ENCODE peak calls at places on chromosomes 11 and 22, in six cellular contexts. Z is sigmoid colon, Y is neural progenitor cell, M is left ventricle myocardium inferior, V is fibroblast of mammary gland, B is fibroblast of lung. J is an unnamed sample.

GRCh38 chr11:8596504-8597046 is 2.5 kb upstream of the STK33 start:
- DNase-seq in B (no peak), Y (no peak), Z (no peak), V (no peak), M (no peak), J (no peak)

GRCh38 chr22:29245626-29246385 is 22.0 kb downstream of the RHBDD3 start:
- DNase-seq in M (peak), V (peak), Z (peak), B (peak), Y (peak), J (peak)

GRCh38 chr22:49763696-49764095 is 64.0 kb downstream of the BRD1 start:
- DNase-seq in M (no peak), V (no peak), B (no peak), Z (peak), Y (no peak), J (peak)

GRCh38 chr11:995752-996420 is 40.6 kb downstream of the MUC6 start:
- DNase-seq in Y (peak), B (peak), Z (no peak), M (no peak), V (peak), J (no peak)

GRCh38 chr11:82810326-82810725 is 76.7 kb upstream of the FAM181B start:
- DNase-seq in V (no peak), Y (no peak), Z (no peak), M (no peak), B (no peak), J (no peak)

GRCh38 chr22:27107824-27108223 is 450.4 kb downstream of the MIAT start:
- DNase-seq in M (peak), V (peak), Y (no peak), B (peak), Z (peak), J (no peak)

GRCh38 chr22:32628626-32629587 is 154.3 kb downstream of the FBXO7 start:
- DNase-seq in V (peak), Z (no peak), B (no peak), Y (no peak), M (no peak), J (no peak)

GRCh38 chr11:111414936-111415335 is 35.9 kb upstream of the POU2AF1 start:
- DNase-seq in M (no peak), Y (no peak), V (no peak), Z (no peak), B (no peak), J (no peak)

GRCh38 chr22:25368271-25368670 is 148.8 kb downstream of the CRYBB2 start:
- DNase-seq in M (no peak), V (peak), B (peak), Y (no peak), Z (no peak), J (no peak)

GRCh38 chr11:76083563-76084451 is 122.5 kb downstream of the WNT11 start:
- DNase-seq in M (no peak), B (peak), Z (no peak), V (peak), Y (no peak), J (no peak)

GRCh38 chr11:131897976-131898375 is 527.6 kb downstream of the NTM start:
- DNase-seq in Z (no peak), M (no peak), Y (no peak), V (peak), B (peak), J (no peak)

GRCh38 chr22:45631839-45632238 is 39.8 kb upstream of the ATXN10 start:
- DNase-seq in V (no peak), B (no peak), Y (no peak), Z (peak), M (no peak), J (no peak)

GRCh38 chr11:116301141-116301540 is 471.6 kb downstream of the BUD13 start:
- DNase-seq in B (no peak), Z (no peak), Y (no peak), M (no peak), V (no peak), J (no peak)

GRCh38 chr11:78097666-78098385 is 18.2 kb upstream of the NDUFC2 start:
- DNase-seq in M (no peak), B (no peak), Z (no peak), Y (no peak), V (no peak), J (no peak)

GRCh38 chr11:95541715-95542114 is 247.9 kb downstream of the FAM76B start:
- DNase-seq in Z (no peak), B (no peak), V (no peak), M (no peak), Y (no peak), J (no peak)

GRCh38 chr11:1964955-1965354 is 17.8 kb downstream of the MRPL23 start:
- DNase-seq in Z (no peak), Y (no peak), M (no peak), B (no peak), V (no peak), J (peak)

GRCh38 chr11:123137496-123138270 is 57.4 kb downstream of the CLMP start:
- DNase-seq in V (peak), Y (peak), B (peak), M (peak), Z (peak), J (peak)

GRCh38 chr11:110837535-110838127 is 125.4 kb upstream of the ARHGAP20 start:
- DNase-seq in Y (no peak), M (no peak), V (no peak), B (peak), Z (no peak), J (no peak)

GRCh38 chr22:37079668-37080171 is 28.2 kb downstream of the KCTD17 start:
- DNase-seq in Z (no peak), V (peak), B (peak), Y (no peak), M (no peak), J (no peak)

GRCh38 chr22:36554101-36554500 is 25.1 kb upstream of the EIF3D start:
- DNase-seq in B (no peak), M (no peak), Z (no peak), Y (no peak), V (no peak), J (no peak)

GRCh38 chr11:68372625-68373024 is 60.2 kb downstream of the LRP5 start:
- DNase-seq in M (no peak), Z (no peak), V (no peak), Y (no peak), B (no peak), J (no peak)

DNA sequence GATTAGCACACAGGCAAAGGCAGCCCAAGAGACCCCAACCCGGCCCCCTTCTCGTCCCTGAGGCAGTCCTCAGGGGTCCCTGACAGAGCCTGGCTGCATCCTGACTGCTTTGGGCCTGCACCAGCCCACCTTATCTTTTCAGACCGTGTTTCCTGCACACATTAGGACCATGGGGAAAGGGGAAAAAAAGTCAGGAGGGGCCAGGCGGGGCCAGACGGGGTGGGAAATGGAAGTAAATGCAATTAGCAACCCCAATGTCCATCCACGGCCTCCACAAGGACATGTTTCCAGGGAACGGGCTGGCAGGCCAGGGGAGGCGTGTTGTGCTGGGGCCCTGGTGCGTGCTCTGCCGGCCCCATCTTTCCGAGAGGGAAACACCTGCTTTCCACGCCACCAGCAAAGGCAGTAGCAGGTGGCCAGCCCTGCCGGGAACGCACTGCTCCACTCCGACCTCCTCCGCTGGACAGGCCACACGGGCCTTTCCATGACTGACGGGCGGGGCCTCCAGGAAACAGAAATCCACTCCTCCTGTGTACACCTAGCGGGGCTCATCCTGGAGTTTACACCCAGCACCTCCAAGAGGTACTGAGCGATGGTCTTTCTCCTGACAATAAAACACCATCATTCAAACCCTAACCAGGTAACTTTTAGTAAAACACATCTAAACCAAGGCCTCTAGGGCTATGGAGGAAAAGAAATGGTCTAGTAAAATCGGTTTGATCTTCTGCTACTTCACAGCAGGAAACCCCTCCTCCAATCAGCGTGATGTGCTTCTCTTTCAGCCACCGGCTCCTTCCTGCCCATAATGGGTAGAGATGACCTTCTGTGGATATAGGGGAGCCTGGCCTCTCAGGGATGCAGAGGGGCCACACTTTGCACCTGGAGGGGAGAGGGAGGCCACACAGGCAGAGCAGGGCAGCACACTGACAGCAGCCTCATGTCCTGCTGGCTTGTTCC is 7.2 kb downstream of the EHD1 start:
- DNase-seq in V (no peak), Y (no peak), M (no peak), Z (no peak), B (no peak), J (no peak)
- H3K4me3 ChIP-seq in V (no peak), Y (no peak), M (peak), Z (peak), B (no peak), J (peak)

GRCh38 chr11:21263026-21263425 is 593.6 kb downstream of the NELL1 start:
- DNase-seq in Z (no peak), Y (no peak), B (no peak), V (no peak), M (no peak), J (no peak)
- H3K4me3 ChIP-seq in Z (no peak), Y (no peak), B (no peak), V (no peak), M (no peak), J (no peak)

GRCh38 chr22:44033287-44033686 is 9.2 kb downstream of the PARVB start:
- DNase-seq in B (no peak), V (no peak), M (no peak), Y (no peak), Z (no peak), J (no peak)

GRCh38 chr22:44042822-44043221 is 18.7 kb downstream of the PARVB start:
- DNase-seq in B (peak), Y (no peak), M (no peak), V (peak), Z (no peak), J (no peak)

GRCh38 chr22:44039566-44040171 is 15.6 kb downstream of the PARVB start:
- DNase-seq in Z (no peak), V (no peak), Y (no peak), B (no peak), M (no peak), J (no peak)

GRCh38 chr22:44033689-44034088 is 9.6 kb downstream of the PARVB start:
- DNase-seq in M (no peak), Z (no peak), Y (no peak), V (peak), B (no peak), J (no peak)

DNA sequence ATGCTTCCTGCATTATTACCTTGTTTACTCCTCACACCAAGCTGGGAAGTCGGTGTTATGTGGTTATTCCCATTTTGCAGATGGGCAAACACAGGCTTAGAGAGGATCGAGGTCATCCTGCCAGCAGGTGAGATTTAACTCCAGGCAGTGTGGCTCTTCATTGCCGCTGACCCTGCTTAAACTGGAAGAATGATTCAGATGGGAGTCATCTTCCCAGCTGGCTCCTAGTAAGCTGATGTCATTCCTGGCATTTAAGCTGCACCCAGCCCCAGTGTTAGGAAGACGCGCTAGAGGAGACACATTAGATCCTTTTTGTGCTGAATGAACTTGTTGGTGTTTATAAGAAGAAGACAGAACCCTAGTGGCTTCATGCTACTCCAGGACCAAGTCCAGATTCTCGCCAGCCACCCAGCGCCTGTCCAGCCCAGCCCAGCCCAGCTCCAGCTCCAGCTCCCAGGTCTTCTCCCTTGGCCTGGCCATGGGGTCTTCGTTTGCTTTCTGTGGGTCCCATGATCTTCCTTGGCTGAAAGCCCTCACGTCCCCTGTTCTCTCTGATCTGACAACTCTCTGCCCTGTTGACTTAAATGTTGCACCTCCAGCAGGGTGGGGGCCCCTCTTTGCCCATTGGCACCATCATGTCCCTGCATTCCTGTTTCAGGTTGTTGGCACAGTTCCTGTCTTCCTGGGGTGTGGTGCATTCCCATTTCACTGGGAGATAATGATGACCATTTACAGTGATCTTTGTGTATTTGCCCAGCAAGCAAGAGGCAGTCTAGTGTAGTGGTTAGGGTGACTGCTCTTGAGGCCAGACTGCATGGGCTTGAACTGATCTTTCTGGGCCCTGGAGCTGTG is 13.6 kb downstream of the PARVB start:
- DNase-seq in Z (peak), Y (no peak), B (peak), V (peak), M (no peak), J (peak)
- H3K4me3 ChIP-seq in Z (no peak), Y (no peak), B (no peak), V (no peak), M (peak), J (no peak)

DNA sequence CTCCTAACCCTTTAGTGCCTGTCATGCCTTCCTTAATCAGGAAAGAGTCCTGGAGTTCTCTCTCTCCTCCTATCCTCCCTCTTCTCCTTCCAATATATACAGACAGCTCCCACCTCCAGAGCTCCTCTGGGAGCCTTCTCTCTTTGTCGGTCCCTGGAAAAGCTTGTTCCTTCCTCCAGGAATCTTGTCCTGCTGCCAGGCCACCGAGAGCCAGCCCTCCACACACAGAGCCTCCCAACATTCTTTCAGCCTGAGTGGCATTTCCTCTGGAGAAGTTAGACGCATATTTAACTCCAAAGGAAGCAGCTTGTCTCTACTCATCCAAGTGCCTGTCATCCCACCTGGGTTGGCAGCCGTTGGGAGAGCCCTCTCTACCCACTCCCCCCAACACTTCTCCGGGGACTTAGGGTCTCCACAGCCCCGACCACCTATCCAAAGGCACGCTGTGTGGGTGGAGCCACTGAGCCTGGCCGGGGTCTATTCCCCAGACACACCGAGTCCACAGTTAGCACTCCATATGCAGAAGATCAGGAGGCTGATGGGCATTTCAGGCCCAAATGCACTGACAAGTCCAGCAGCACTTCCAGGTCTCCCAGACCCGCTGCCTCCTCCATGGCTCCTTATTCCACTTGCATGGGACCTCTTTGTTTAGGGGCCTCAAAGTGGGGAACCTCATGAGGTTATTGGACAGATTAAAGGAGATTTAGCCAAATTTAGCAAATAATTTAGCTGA is 31.1 kb downstream of the DKK3 start:
- DNase-seq in Z (peak), Y (no peak), V (peak), M (peak), B (peak), J (peak)
- H3K4me3 ChIP-seq in Z (no peak), Y (no peak), V (no peak), M (peak), B (no peak), J (no peak)

DNA sequence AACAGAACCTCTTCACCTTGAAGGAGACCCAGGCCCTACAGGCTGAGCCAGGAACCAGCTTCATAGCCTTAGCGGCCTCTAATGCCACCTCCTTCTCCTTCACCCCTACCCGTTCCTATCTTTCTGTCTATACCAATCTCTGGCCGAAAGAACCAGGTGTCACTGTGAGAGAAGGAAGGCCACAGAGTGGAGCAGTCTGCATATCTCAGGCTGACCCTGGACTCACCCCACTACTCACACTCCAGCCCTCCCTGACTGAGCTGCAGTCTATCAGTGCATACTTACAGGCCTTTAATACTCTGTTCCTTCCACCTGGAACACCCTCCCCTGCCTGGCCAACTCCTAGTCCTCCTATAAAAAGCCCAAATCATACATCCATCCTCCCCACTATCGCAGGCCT is 32.7 kb downstream of the ARAP1 start:
- DNase-seq in Y (no peak), V (no peak), B (no peak), M (no peak), Z (no peak), J (no peak)
- H3K4me3 ChIP-seq in Y (no peak), V (no peak), B (no peak), M (peak), Z (peak), J (peak)

J was measured in heart left ventricle.